ENCODE peak calls at places on chromosomes 6 and 20, in six cellular contexts. U is lung, F is left ventricle myocardium inferior, V is A549, Q is right atrium auricular region, O is neural progenitor cell. J is an unnamed sample.

GRCh38 chr6:168756009-168756634 is 315.1 kb downstream of the SMOC2 start:
- DNase-seq in U (no peak), O (peak; percentile 52), V (no peak), F (no peak), Q (no peak), J (no peak)

GRCh38 chr6:13538084-13538483 is 36.3 kb upstream of the SIRT5 start:
- DNase-seq in O (no peak), V (peak; percentile 43), F (no peak), U (no peak), Q (no peak), J (peak; percentile 70)

GRCh38 chr6:75326557-75327258 is 42.1 kb upstream of the TMEM30A start:
- DNase-seq in Q (no peak), F (no peak), U (no peak), O (peak; percentile 84), V (peak; percentile 5), J (peak; percentile 6)

GRCh38 chr6:111944541-111944940 is 71.3 kb upstream of the FYN start:
- DNase-seq in F (no peak), O (no peak), V (no peak), Q (no peak), U (no peak), J (no peak)

GRCh38 chr20:34703573-34704176 is 469 bp upstream of the TP53INP2 start:
- DNase-seq in V (no peak), F (no peak), O (peak; percentile 33), U (no peak), Q (no peak), J (no peak)

GRCh38 chr6:66771626-66772025 is 1064.6 kb upstream of the EYS start:
- DNase-seq in U (no peak), Q (no peak), V (no peak), F (no peak), O (no peak), J (no peak)

GRCh38 chr20:34567885-34568865 is 9.7 kb downstream of the MAP1LC3A start:
- DNase-seq in V (no peak), Q (no peak), F (no peak), O (no peak), U (no peak), J (no peak)

GRCh38 chr6:163956571-163957407 is 542.3 kb downstream of the QKI start:
- DNase-seq in O (peak; percentile 82), V (peak; percentile 63), F (peak; percentile 81), Q (peak; percentile 91), U (peak; percentile 84), J (peak; percentile 64)

GRCh38 chr6:106927531-106928398 is 46.8 kb downstream of the CD24 start:
- DNase-seq in U (no peak), F (peak; percentile 16), O (peak; percentile 87), Q (no peak), V (peak; percentile 14), J (peak; percentile 63)

GRCh38 chr6:88823998-88824397 is 139.4 kb downstream of the RNGTT start:
- DNase-seq in V (no peak), Q (no peak), O (no peak), U (no peak), F (no peak), J (peak; percentile 23)

GRCh38 chr6:13615802-13616140 is 636 bp downstream of the NOL7 start:
- DNase-seq in O (peak; percentile 71), V (peak; percentile 13), Q (peak; percentile 71), U (no peak), F (peak; percentile 53), J (peak; percentile 33)

GRCh38 chr20:42366626-42367025 is 748.4 kb upstream of the CHD6 start:
- DNase-seq in F (no peak), U (no peak), V (no peak), Q (no peak), O (peak; percentile 62), J (no peak)

GRCh38 chr6:104814743-104815142 is 45.0 kb downstream of the HACE1 start:
- DNase-seq in V (no peak), Q (no peak), F (no peak), U (no peak), O (no peak), J (no peak)

GRCh38 chr6:19804362-19805145 is 32.6 kb upstream of the ID4 start:
- DNase-seq in V (peak; percentile 44), Q (peak; percentile 97), O (peak; percentile 98), U (peak; percentile 94), F (peak; percentile 95), J (peak; percentile 88)

GRCh38 chr20:25276533-25277050 is 28.7 kb downstream of the PYGB start:
- DNase-seq in F (peak; percentile 14), V (no peak), Q (no peak), U (no peak), O (no peak), J (no peak)

GRCh38 chr6:51866867-51867266 is 220.5 kb downstream of the PKHD1 start:
- DNase-seq in O (no peak), V (no peak), F (no peak), U (no peak), Q (no peak), J (no peak)

GRCh38 chr6:99661870-99662269 is 55.2 kb downstream of the PRDM13 start:
- DNase-seq in Q (no peak), V (no peak), U (no peak), O (no peak), F (no peak), J (no peak)

GRCh38 chr20:15992564-15992963 is 580.7 kb downstream of the KIF16B start:
- DNase-seq in V (no peak), F (no peak), O (no peak), U (no peak), Q (no peak), J (no peak)

GRCh38 chr6:158762787-158763439 is 56.3 kb downstream of the EZR start:
- DNase-seq in O (no peak), V (no peak), F (no peak), U (no peak), Q (peak; percentile 83), J (no peak)

GRCh38 chr6:158759966-158760617 is 59.1 kb downstream of the EZR start:
- DNase-seq in F (no peak), U (no peak), Q (no peak), V (no peak), O (no peak), J (no peak)

GRCh38 chr6:158761746-158762145 is 57.4 kb downstream of the EZR start:
- DNase-seq in O (no peak), Q (no peak), U (no peak), F (no peak), V (no peak), J (no peak)

GRCh38 chr6:158758941-158759479 is 60.2 kb downstream of the EZR start:
- DNase-seq in O (no peak), V (no peak), Q (no peak), U (no peak), F (no peak), J (no peak)

DNA sequence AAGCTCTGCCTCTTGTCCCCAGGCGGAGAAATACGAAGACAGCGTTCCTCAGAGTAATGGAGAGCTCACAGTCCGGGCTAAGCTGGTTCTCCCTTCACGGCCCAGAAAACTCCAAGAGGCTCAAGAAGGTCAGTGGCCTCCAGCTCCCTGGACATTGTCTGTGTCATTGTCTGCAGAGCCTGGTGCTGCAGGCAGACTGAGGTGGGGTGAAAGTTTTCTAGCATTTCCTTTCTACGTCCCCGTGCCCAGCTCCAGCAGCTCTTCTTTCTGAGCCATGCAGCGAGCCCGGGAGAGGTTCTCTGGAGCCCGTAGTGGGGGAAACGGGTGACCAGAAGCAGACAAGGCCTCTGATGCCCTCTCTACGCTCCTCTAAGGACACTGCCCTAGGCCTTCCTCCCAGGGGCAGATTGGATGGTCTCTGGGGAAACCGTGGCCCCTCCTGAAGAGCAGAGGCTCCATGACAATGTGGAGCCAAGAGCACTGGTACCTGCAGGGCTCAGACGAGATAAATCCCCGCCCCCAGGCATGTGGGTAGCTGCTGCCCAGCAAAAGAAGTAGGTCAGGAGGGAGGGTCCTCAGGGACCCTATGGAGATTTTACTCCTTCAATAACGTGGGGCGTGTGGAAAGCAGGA is 58.4 kb downstream of the EZR start:
- DNase-seq in F (no peak), U (no peak), V (no peak), Q (no peak), O (no peak), J (no peak)
- H3K27ac ChIP-seq in F (no peak overlapping the region), U (no peak overlapping the region), V (no peak overlapping the region), Q (no peak overlapping the region), O (no peak overlapping the region), J (peak overlapping the region; percentile 10)

GRCh38 chr20:22805970-22806369 is 221.6 kb upstream of the FOXA2 start:
- DNase-seq in V (no peak), F (no peak), Q (no peak), O (no peak), U (no peak), J (no peak)

GRCh38 chr20:22807646-22808045 is 223.3 kb upstream of the FOXA2 start:
- DNase-seq in Q (peak; percentile 58), F (no peak), V (no peak), U (no peak), O (no peak), J (no peak)

GRCh38 chr20:22805219-22805618 is 220.8 kb upstream of the FOXA2 start:
- DNase-seq in O (no peak), F (peak; percentile 34), V (peak; percentile 33), Q (peak; percentile 68), U (peak; percentile 42), J (peak; percentile 71)

GRCh38 chr20:22808628-22809027 is 224.3 kb upstream of the FOXA2 start:
- DNase-seq in U (no peak), F (no peak), V (no peak), Q (peak; percentile 30), O (no peak), J (no peak)

DNA sequence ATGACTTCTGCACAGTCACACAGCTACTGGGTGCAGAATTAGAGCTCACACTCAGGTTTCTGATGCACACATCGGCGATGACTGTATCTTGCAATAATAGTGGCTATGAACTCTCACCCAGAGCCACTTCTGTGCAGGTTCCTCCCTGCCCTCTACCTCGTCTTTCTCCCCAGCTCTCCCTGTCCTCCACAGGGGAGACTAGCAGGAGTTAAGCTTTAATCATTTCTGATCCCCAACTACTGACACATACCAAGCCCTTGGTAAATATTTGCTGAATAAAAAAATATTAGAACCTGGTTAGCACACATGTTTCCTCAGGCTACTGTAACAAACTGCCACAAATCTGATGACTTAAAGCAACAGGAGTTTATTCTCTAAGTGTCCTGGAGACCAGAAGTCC is 222.7 kb upstream of the FOXA2 start:
- DNase-seq in U (no peak), O (no peak), Q (no peak), F (no peak), V (peak; percentile 70), J (no peak)
- TF ChIP-seq CTCF in U (no peak), O (no peak), Q (no peak), F (no peak), V (peak; percentile 38), J (no peak)

GRCh38 chr6:32092760-32093497 is 16.2 kb downstream of the TNXB start:
- DNase-seq in U (no peak), F (no peak), O (no peak), Q (no peak), V (no peak), J (no peak)
- H3K27ac ChIP-seq in U (peak overlapping the region; percentile 84), F (peak overlapping the region; percentile 67), O (no peak overlapping the region), Q (peak overlapping the region; percentile 82), V (no peak overlapping the region), J (peak overlapping the region; percentile 5)

GRCh38 chr20:44616604-44616964 is 34.2 kb downstream of the PKIG start:
- DNase-seq in U (no peak), Q (no peak), V (no peak), F (peak; percentile 68), O (peak; percentile 53), J (no peak)

GRCh38 chr20:44614525-44614924 is 32.1 kb downstream of the PKIG start:
- DNase-seq in Q (no peak), U (no peak), O (no peak), V (no peak), F (peak; percentile 69), J (no peak)

GRCh38 chr20:44618318-44618731 is 33.2 kb downstream of the ADA start:
- DNase-seq in F (peak; percentile 65), U (no peak), V (no peak), O (no peak), Q (no peak), J (no peak)

GRCh38 chr20:44615169-44615791 is 32.9 kb downstream of the PKIG start:
- DNase-seq in U (no peak), F (peak; percentile 56), V (no peak), Q (no peak), O (no peak), J (no peak)

GRCh38 chr20:44615876-44616603 is 33.7 kb downstream of the PKIG start:
- DNase-seq in V (no peak), F (peak; percentile 46), U (no peak), Q (no peak), O (no peak), J (no peak)
- TF ChIP-seq CTCF in V (no peak), F (no peak), U (no peak), Q (no peak), O (no peak), J (no peak)

J was measured in RWPE1.